ENCODE peak calls at places on chromosomes 2 and 18, in nine cellular contexts. S is AG09309, A is AG10803, X is fibroblast of lung, R is cardiac fibroblast, N is PC-3, E is astrocyte of the cerebellum, I is tibial artery, F is prostate gland. M is an unnamed sample.

GRCh38 chr2:147331790-147332419 is 512.9 kb upstream of the ACVR2A start:
- DNase-seq in I (no peak), A (peak; percentile 24), S (no peak), E (peak; percentile 13), R (peak; percentile 30), X (peak; percentile 59), F (no peak), N (peak; percentile 79), M (peak; percentile 49)

GRCh38 chr2:223100061-223100511 is 48.1 kb downstream of the KCNE4 start:
- DNase-seq in E (peak; percentile 53), I (peak; percentile 81), N (no peak), X (peak; percentile 73), F (no peak), R (peak; percentile 84), S (peak; percentile 78), A (peak; percentile 97), M (peak; percentile 93)

GRCh38 chr18:55781481-55781957 is 193.5 kb upstream of the TCF4 start:
- DNase-seq in X (peak; percentile 83), N (peak; percentile 69), I (no peak), R (peak; percentile 93), S (no peak), A (peak; percentile 84), F (peak; percentile 12), E (peak; percentile 53), M (peak; percentile 81)

GRCh38 chr2:212197776-212198175 is 340.8 kb downstream of the ERBB4 start:
- DNase-seq in A (no peak), R (no peak), I (no peak), S (no peak), N (no peak), X (no peak), F (no peak), E (no peak), M (no peak)

GRCh38 chr2:42386684-42387083 is 25.7 kb upstream of the COX7A2L start:
- DNase-seq in S (no peak), X (no peak), F (no peak), R (peak; percentile 11), I (no peak), N (peak; percentile 30), A (no peak), E (no peak), M (no peak)

GRCh38 chr2:227148106-227148505 is 15.9 kb downstream of the COL4A4 start:
- DNase-seq in F (no peak), N (no peak), X (no peak), E (no peak), A (no peak), R (no peak), S (no peak), I (no peak), M (no peak)

GRCh38 chr18:61901334-61901986 is 8.7 kb upstream of the RNF152 start:
- DNase-seq in R (peak; percentile 76), I (peak; percentile 67), S (peak; percentile 27), X (peak; percentile 54), N (peak; percentile 73), E (peak; percentile 31), F (peak; percentile 46), A (peak; percentile 58), M (peak; percentile 62)

GRCh38 chr2:98445167-98445522 is 487 bp downstream of the INPP4A start:
- DNase-seq in A (peak; percentile 19), R (no peak), I (no peak), E (no peak), N (no peak), F (no peak), S (no peak), X (no peak), M (peak; percentile 38)

GRCh38 chr2:55992465-55992864 is 68.9 kb upstream of the EFEMP1 start:
- DNase-seq in F (peak; percentile 4), N (peak; percentile 97), E (peak; percentile 98), S (peak; percentile 99), I (peak; percentile 75), X (peak; percentile 91), A (peak; percentile 99), R (peak; percentile 99), M (peak; percentile 98)

DNA sequence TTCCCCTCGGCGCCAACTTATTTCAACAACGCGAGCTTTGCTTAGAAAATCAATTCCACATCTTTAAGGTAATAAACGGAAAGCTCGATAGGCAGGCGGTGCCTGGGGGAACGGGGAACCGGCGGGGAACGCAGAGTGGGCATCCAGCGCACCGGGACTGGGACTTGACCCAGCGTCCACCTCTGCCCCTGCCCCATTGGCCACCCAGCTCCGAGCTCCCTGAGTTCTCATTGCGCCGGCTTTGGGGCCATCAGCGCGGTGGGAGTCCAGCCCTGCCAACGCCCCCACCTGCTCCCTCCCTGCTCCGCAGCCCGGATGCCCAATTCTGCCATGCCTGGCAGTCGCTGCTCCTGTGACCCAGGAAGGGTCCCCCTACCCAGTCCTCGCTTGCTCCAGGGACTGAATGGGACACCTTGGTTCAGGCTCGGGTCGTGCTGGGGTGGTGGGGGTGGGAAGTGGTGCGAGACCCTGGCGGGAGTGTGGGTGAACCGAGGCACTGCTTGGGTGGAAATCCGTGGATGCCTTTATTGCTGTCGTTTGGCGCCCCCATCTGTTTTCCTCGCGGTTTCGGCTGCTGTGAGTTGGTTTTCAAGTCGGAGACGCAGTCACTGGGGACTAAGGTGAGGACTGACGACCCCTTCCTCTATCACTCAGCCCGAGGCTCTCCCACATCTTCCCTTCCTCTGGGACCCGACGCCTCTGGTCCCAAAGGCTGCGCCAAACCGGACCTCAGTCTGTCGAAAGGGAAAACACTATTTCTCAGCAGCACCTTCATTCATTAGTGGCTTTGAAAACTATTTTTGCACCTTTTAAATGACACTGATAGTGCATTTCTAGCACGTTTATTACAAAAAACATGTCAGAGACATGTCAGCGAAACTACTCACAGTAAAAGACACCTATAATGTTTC is 2.4 kb upstream of the EVX2 start:
- DNase-seq in S (no peak), I (peak; percentile 66), A (peak; percentile 26), F (no peak), X (peak; percentile 39), N (peak; percentile 49), R (peak; percentile 50), E (peak; percentile 12), M (peak; percentile 47)
- TF ChIP-seq CTCF in S (peak; percentile 68), I (peak; percentile 42), A (peak; percentile 61), F (peak; percentile 40), X (peak; percentile 41), N (peak; percentile 83), R (peak; percentile 37), E (peak; percentile 58), M (peak; percentile 46)

GRCh38 chr18:36717422-36718110 is 111.2 kb downstream of the TPGS2 start:
- DNase-seq in I (no peak), E (no peak), X (no peak), F (no peak), S (no peak), N (no peak), R (no peak), A (no peak), M (no peak)
- H3K4me3 ChIP-seq in I (no peak overlapping the region), E (no peak overlapping the region), X (no peak overlapping the region), F (no peak overlapping the region), S (no peak overlapping the region), N (no peak overlapping the region), R (no peak overlapping the region), A (no peak overlapping the region), M (no peak overlapping the region)

GRCh38 chr18:52995875-52996274 is 655.9 kb downstream of the DCC start:
- DNase-seq in S (no peak), N (no peak), F (no peak), E (no peak), R (no peak), I (no peak), X (no peak), A (no peak), M (no peak)

GRCh38 chr18:52991246-52991645 is 651.2 kb downstream of the DCC start:
- DNase-seq in X (no peak), N (no peak), F (no peak), S (no peak), I (no peak), R (no peak), A (no peak), E (no peak), M (no peak)

DNA sequence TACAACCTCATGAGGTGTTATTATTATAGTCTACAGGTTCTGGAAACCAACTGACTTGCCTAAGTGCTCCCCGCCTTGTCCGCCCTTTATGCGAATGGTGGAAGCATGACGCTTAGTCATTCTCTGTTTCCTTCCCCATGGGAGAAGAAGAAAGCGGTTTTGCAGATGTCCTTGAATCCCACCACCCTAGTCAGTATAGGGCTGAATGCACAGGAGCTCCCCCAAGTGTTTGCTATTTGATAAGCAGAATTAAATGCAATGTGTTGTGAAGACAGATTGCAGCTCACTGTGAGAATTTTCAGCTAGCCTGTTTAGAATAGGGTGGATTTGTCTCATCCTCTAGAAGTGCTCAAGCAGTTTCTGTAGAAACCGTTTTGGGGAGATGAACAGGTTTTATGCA is 652.0 kb downstream of the DCC start:
- DNase-seq in N (no peak), A (no peak), S (no peak), E (no peak), F (no peak), I (no peak), R (no peak), X (no peak), M (no peak)
- TF ChIP-seq CTCF in N (peak; percentile 29), A (no peak), S (no peak), E (peak; percentile 31), F (no peak), I (no peak), R (no peak), X (no peak), M (no peak)

GRCh38 chr18:21735452-21736015 is 5.1 kb upstream of the MIB1 start:
- DNase-seq in X (peak; percentile 79), I (no peak), A (no peak), F (no peak), S (no peak), N (peak; percentile 44), R (peak; percentile 68), E (no peak), M (peak; percentile 84)
- H3K4me3 ChIP-seq in X (no peak overlapping the region), I (no peak overlapping the region), A (no peak overlapping the region), F (no peak overlapping the region), S (no peak overlapping the region), N (no peak overlapping the region), R (no peak overlapping the region), E (no peak overlapping the region), M (no peak overlapping the region)

DNA sequence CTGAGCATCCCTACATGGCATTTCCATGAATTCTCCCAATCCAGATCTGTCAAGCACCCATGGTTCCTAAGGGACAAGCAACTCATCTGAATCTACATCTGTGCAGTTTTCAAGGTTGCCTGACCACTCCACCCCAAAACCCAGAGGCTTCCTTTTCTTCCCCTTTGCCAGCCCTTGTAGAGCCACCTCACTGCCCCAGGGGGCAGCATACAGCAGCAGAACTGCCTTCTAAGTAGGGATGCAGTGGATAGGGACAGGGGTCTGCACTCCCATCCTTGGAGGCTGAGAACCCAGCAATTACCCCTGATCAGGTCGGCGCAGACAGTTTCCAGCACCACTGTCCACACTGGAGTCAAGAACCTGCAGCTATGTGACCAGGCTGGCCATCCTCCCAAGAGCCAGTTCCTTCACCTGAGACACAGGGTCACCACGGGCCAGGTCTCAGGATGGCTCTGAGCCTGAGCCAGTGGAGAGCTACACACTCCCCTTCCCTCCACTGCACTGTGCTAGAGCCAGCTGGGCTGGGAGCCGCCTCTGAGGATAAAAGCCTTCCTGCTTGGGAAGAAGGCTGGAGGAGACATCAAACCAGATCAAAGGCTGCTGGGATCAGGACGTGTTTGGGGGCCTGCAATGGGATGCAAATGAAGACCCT is 283.1 kb downstream of the CELF4 start:
- DNase-seq in A (no peak), E (no peak), F (no peak), S (no peak), R (no peak), I (no peak), X (no peak), N (peak; percentile 1), M (no peak)
- TF ChIP-seq CTCF in A (peak; percentile 36), E (peak; percentile 54), F (no peak), S (peak; percentile 50), R (no peak), I (no peak), X (no peak), N (peak; percentile 48), M (peak; percentile 35)

GRCh38 chr2:158904620-158905177 is 63.7 kb upstream of the TANC1 start:
- DNase-seq in R (no peak), N (no peak), I (no peak), S (no peak), E (no peak), X (no peak), F (no peak), A (no peak), M (peak; percentile 23)
- H3K4me3 ChIP-seq in R (no peak overlapping the region), N (no peak overlapping the region), I (no peak overlapping the region), S (no peak overlapping the region), E (no peak overlapping the region), X (no peak overlapping the region), F (no peak overlapping the region), A (no peak overlapping the region), M (no peak overlapping the region)